ENCODE peak calls at places on chromosomes 3 and 15, in ten cellular contexts. O is HAP-1; L is GM13976; B is amniotic stem cell; W is NCI-H1436; R is stimulated activated CD4-positive, alpha-beta T cell treated with anti-CD3 and anti-CD28 coated beads, Interleukin-4, amount 100 ng/mL, for 24 hours; Q is pons; E is T-cell; N is activated T-helper 1 cell treated with anti-CD3 and anti-CD28 coated beads, Interleukin-12 subunit alpha, Interleukin-12 subunit beta, Interleukin-2, Interleukin-4 antibody, amounts not matched to agents 30 ng/mL and 10 ng/mL and 1 ng/mL, durations not matched to agents 14 hours and 24 hours and 36 hours; U is T1000. P is an unnamed sample.

GRCh38 chr15:38692789-38693062 is 128.1 kb upstream of the RASGRP1 start:
- DNase-seq in O (no peak), L (no peak), B (no peak), W (no peak), R (no peak), Q (no peak), E (no peak), N (no peak), U (no peak), P (no peak)

GRCh38 chr3:55000546-55000945 is 72.7 kb upstream of the LRTM1 start:
- DNase-seq in O (no peak), L (no peak), B (peak), W (no peak), R (no peak), Q (no peak), E (no peak), N (no peak), U (peak), P (peak)

GRCh38 chr3:152707314-152707713 is 127.6 kb upstream of the P2RY1 start:
- DNase-seq in O (no peak), L (no peak), B (no peak), W (no peak), R (no peak), Q (no peak), E (no peak), N (no peak), U (no peak), P (no peak)

GRCh38 chr15:40421246-40422157 is 15.9 kb downstream of the IVD start:
- DNase-seq in O (peak), L (peak), B (peak), W (peak), R (peak), Q (no peak), E (peak), N (peak), U (peak), P (peak)

GRCh38 chr3:171711461-171711860 is 98.8 kb downstream of the PLD1 start:
- DNase-seq in O (no peak), L (no peak), B (no peak), W (no peak), R (no peak), Q (no peak), E (no peak), N (no peak), U (no peak), P (no peak)

GRCh38 chr15:38182900-38183299 is 69.7 kb upstream of the SPRED1 start:
- DNase-seq in O (no peak), L (no peak), B (no peak), W (no peak), R (no peak), Q (peak), E (no peak), N (no peak), U (no peak), P (no peak)

GRCh38 chr3:110178965-110179364 is 841.6 kb upstream of the DPPA4 start:
- DNase-seq in O (no peak), L (no peak), B (no peak), W (no peak), R (no peak), Q (no peak), E (no peak), N (no peak), U (no peak), P (no peak)

GRCh38 chr3:156664285-156665178 is 9.9 kb upstream of the TIPARP start:
- DNase-seq in O (no peak), L (peak), B (no peak), W (no peak), R (no peak), Q (no peak), E (no peak), N (no peak), U (no peak), P (no peak)

GRCh38 chr3:193680220-193680619 is 87.2 kb downstream of the OPA1 start:
- DNase-seq in O (peak), L (no peak), B (no peak), W (no peak), R (no peak), Q (no peak), E (no peak), N (no peak), U (no peak), P (no peak)

GRCh38 chr15:74541494-74542191 is 623 bp downstream of the ARID3B start:
- DNase-seq in O (peak), L (peak), B (no peak), W (peak), R (peak), Q (peak), E (peak), N (peak), U (no peak), P (peak)

GRCh38 chr15:81053621-81054020 is 52.9 kb downstream of the TLNRD1 start:
- DNase-seq in O (peak), L (no peak), B (no peak), W (no peak), R (no peak), Q (no peak), E (no peak), N (no peak), U (no peak), P (no peak)